ENCODE peak calls at places on chromosome 12, in ten cellular contexts. One of them, this sample, is unnamed.

GRCh38 chr12:109131522-109132050 is 15.2 kb downstream of the ACACB start:
- DNase-seq in cardiac muscle cell: peak; percentile 78
- DNase-seq in CD8-positive, alpha-beta memory T cell: no peak
- DNase-seq in mammary epithelial cell: no peak
- DNase-seq in tibial artery: peak; percentile 42
- DNase-seq in bronchial epithelial cell: no peak
- DNase-seq in psoas muscle: peak; percentile 88
- DNase-seq in body of pancreas: peak; percentile 61
- DNase-seq in brain microvascular endothelial cell: no peak
- DNase-seq in pancreas: no peak
- DNase-seq in this sample: no peak

GRCh38 chr12:32307352-32307751 is 92.0 kb upstream of the FGD4 start:
- DNase-seq in cardiac muscle cell: no peak
- DNase-seq in CD8-positive, alpha-beta memory T cell: no peak
- DNase-seq in mammary epithelial cell: no peak
- DNase-seq in tibial artery: no peak
- DNase-seq in bronchial epithelial cell: no peak
- DNase-seq in psoas muscle: no peak
- DNase-seq in body of pancreas: no peak
- DNase-seq in brain microvascular endothelial cell: no peak
- DNase-seq in pancreas: no peak
- DNase-seq in this sample: no peak

GRCh38 chr12:11743748-11744147 is 94.3 kb downstream of the ETV6 start:
- DNase-seq in cardiac muscle cell: no peak
- DNase-seq in CD8-positive, alpha-beta memory T cell: no peak
- DNase-seq in mammary epithelial cell: peak; percentile 55
- DNase-seq in tibial artery: no peak
- DNase-seq in bronchial epithelial cell: peak; percentile 64
- DNase-seq in psoas muscle: no peak
- DNase-seq in body of pancreas: no peak
- DNase-seq in brain microvascular endothelial cell: no peak
- DNase-seq in pancreas: no peak
- DNase-seq in this sample: no peak

GRCh38 chr12:127903146-127903545 is 363.8 kb upstream of the TMEM132C start:
- DNase-seq in cardiac muscle cell: peak; percentile 20
- DNase-seq in CD8-positive, alpha-beta memory T cell: no peak
- DNase-seq in mammary epithelial cell: no peak
- DNase-seq in tibial artery: no peak
- DNase-seq in bronchial epithelial cell: no peak
- DNase-seq in psoas muscle: no peak
- DNase-seq in body of pancreas: no peak
- DNase-seq in brain microvascular endothelial cell: peak; percentile 61
- DNase-seq in pancreas: no peak
- DNase-seq in this sample: no peak

GRCh38 chr12:77189463-77189862 is 124.1 kb upstream of the E2F7 start:
- DNase-seq in cardiac muscle cell: no peak
- DNase-seq in CD8-positive, alpha-beta memory T cell: no peak
- DNase-seq in mammary epithelial cell: peak; percentile 88
- DNase-seq in tibial artery: no peak
- DNase-seq in bronchial epithelial cell: peak; percentile 19
- DNase-seq in psoas muscle: no peak
- DNase-seq in body of pancreas: no peak
- DNase-seq in brain microvascular endothelial cell: peak; percentile 80
- DNase-seq in pancreas: no peak
- DNase-seq in this sample: peak; percentile 31

GRCh38 chr12:122975790-122976647 is 975 bp downstream of the OGFOD2 start:
- DNase-seq in cardiac muscle cell: peak; percentile 40
- DNase-seq in CD8-positive, alpha-beta memory T cell: no peak
- DNase-seq in mammary epithelial cell: no peak
- DNase-seq in tibial artery: peak; percentile 54
- DNase-seq in bronchial epithelial cell: peak; percentile 15
- DNase-seq in psoas muscle: no peak
- DNase-seq in body of pancreas: no peak
- DNase-seq in brain microvascular endothelial cell: no peak
- DNase-seq in pancreas: no peak
- DNase-seq in this sample: no peak

GRCh38 chr12:92108651-92109050 is 37.0 kb downstream of the BTG1 start:
- DNase-seq in cardiac muscle cell: peak; percentile 47
- DNase-seq in CD8-positive, alpha-beta memory T cell: no peak
- DNase-seq in mammary epithelial cell: no peak
- DNase-seq in tibial artery: no peak
- DNase-seq in bronchial epithelial cell: peak; percentile 17
- DNase-seq in psoas muscle: no peak
- DNase-seq in body of pancreas: no peak
- DNase-seq in brain microvascular endothelial cell: peak; percentile 16
- DNase-seq in pancreas: no peak
- DNase-seq in this sample: peak; percentile 9

GRCh38 chr12:32804301-32804700 is 48.6 kb upstream of the YARS2 start:
- DNase-seq in cardiac muscle cell: no peak
- DNase-seq in CD8-positive, alpha-beta memory T cell: no peak
- DNase-seq in mammary epithelial cell: no peak
- DNase-seq in tibial artery: no peak
- DNase-seq in bronchial epithelial cell: no peak
- DNase-seq in psoas muscle: no peak
- DNase-seq in body of pancreas: no peak
- DNase-seq in brain microvascular endothelial cell: no peak
- DNase-seq in pancreas: no peak
- DNase-seq in this sample: no peak

GRCh38 chr12:57027011-57027804 is 10.9 kb upstream of the TAC3 start:
- DNase-seq in cardiac muscle cell: peak; percentile 10
- DNase-seq in CD8-positive, alpha-beta memory T cell: no peak
- DNase-seq in mammary epithelial cell: no peak
- DNase-seq in tibial artery: no peak
- DNase-seq in bronchial epithelial cell: no peak
- DNase-seq in psoas muscle: no peak
- DNase-seq in body of pancreas: no peak
- DNase-seq in brain microvascular endothelial cell: no peak
- DNase-seq in pancreas: no peak
- DNase-seq in this sample: no peak

GRCh38 chr12:12877145-12877544 is 14.2 kb upstream of the GPRC5A start:
- DNase-seq in cardiac muscle cell: no peak
- DNase-seq in CD8-positive, alpha-beta memory T cell: no peak
- DNase-seq in mammary epithelial cell: no peak
- DNase-seq in tibial artery: no peak
- DNase-seq in bronchial epithelial cell: no peak
- DNase-seq in psoas muscle: no peak
- DNase-seq in body of pancreas: no peak
- DNase-seq in brain microvascular endothelial cell: no peak
- DNase-seq in pancreas: no peak
- DNase-seq in this sample: no peak

GRCh38 chr12:72270246-72270645 is 1.9 kb upstream of the TRHDE start:
- DNase-seq in cardiac muscle cell: no peak
- DNase-seq in CD8-positive, alpha-beta memory T cell: no peak
- DNase-seq in mammary epithelial cell: no peak
- DNase-seq in tibial artery: no peak
- DNase-seq in bronchial epithelial cell: no peak
- DNase-seq in psoas muscle: no peak
- DNase-seq in body of pancreas: peak; percentile 22
- DNase-seq in brain microvascular endothelial cell: no peak
- DNase-seq in pancreas: no peak
- DNase-seq in this sample: no peak
- H3K27me3 ChIP-seq in cardiac muscle cell: peaks cover 59% of the 10 kb centered on the region
- H3K27me3 ChIP-seq in CD8-positive, alpha-beta memory T cell: no peaks in the 10 kb centered on the region
- H3K27me3 ChIP-seq in mammary epithelial cell: no peaks in the 10 kb centered on the region
- H3K27me3 ChIP-seq in tibial artery: no peaks in the 10 kb centered on the region
- H3K27me3 ChIP-seq in bronchial epithelial cell: peaks cover 35% of the 10 kb centered on the region
- H3K27me3 ChIP-seq in psoas muscle: peaks cover 50% of the 10 kb centered on the region
- H3K27me3 ChIP-seq in body of pancreas: no peaks in the 10 kb centered on the region
- H3K27me3 ChIP-seq in brain microvascular endothelial cell: no peaks in the 10 kb centered on the region
- H3K27me3 ChIP-seq in pancreas: no peaks in the 10 kb centered on the region
- H3K27me3 ChIP-seq in this sample: no peaks in the 10 kb centered on the region

GRCh38 chr12:8662592-8662991 is at the start of gene MFAP5:
- DNase-seq in cardiac muscle cell: no peak
- DNase-seq in CD8-positive, alpha-beta memory T cell: no peak
- DNase-seq in mammary epithelial cell: no peak
- DNase-seq in tibial artery: no peak
- DNase-seq in bronchial epithelial cell: peak; percentile 72
- DNase-seq in psoas muscle: no peak
- DNase-seq in body of pancreas: no peak
- DNase-seq in brain microvascular endothelial cell: no peak
- DNase-seq in pancreas: no peak
- DNase-seq in this sample: peak; percentile 65
- H3K4me3 ChIP-seq in cardiac muscle cell: no peak within 1 kb of the TSS
- H3K4me3 ChIP-seq in CD8-positive, alpha-beta memory T cell: no peak within 1 kb of the TSS
- H3K4me3 ChIP-seq in mammary epithelial cell: no peak within 1 kb of the TSS
- H3K4me3 ChIP-seq in tibial artery: peak within 1 kb of the TSS; percentile 3
- H3K4me3 ChIP-seq in bronchial epithelial cell: no peak within 1 kb of the TSS
- H3K4me3 ChIP-seq in psoas muscle: no peak within 1 kb of the TSS
- H3K4me3 ChIP-seq in body of pancreas: no peak within 1 kb of the TSS
- H3K4me3 ChIP-seq in brain microvascular endothelial cell: no peak within 1 kb of the TSS
- H3K4me3 ChIP-seq in pancreas: no peak within 1 kb of the TSS
- H3K4me3 ChIP-seq in this sample: peak within 1 kb of the TSS; percentile 31

GRCh38 chr12:121008347-121009098 is 7.8 kb downstream of the C12orf43 start:
- DNase-seq in cardiac muscle cell: no peak
- DNase-seq in CD8-positive, alpha-beta memory T cell: no peak
- DNase-seq in mammary epithelial cell: no peak
- DNase-seq in tibial artery: no peak
- DNase-seq in bronchial epithelial cell: peak; percentile 25
- DNase-seq in psoas muscle: no peak
- DNase-seq in body of pancreas: no peak
- DNase-seq in brain microvascular endothelial cell: no peak
- DNase-seq in pancreas: no peak
- DNase-seq in this sample: no peak
- H3K36me3 ChIP-seq in cardiac muscle cell: peaks cover 9% of the 10 kb centered on the region
- H3K36me3 ChIP-seq in CD8-positive, alpha-beta memory T cell: peaks cover 24% of the 10 kb centered on the region
- H3K36me3 ChIP-seq in mammary epithelial cell: peaks cover 12% of the 10 kb centered on the region
- H3K36me3 ChIP-seq in tibial artery: peaks cover 73% of the 10 kb centered on the region
- H3K36me3 ChIP-seq in bronchial epithelial cell: peaks cover 15% of the 10 kb centered on the region
- H3K36me3 ChIP-seq in psoas muscle: peaks cover 92% of the 10 kb centered on the region
- H3K36me3 ChIP-seq in body of pancreas: no peaks in the 10 kb centered on the region
- H3K36me3 ChIP-seq in brain microvascular endothelial cell: peaks cover 36% of the 10 kb centered on the region
- H3K36me3 ChIP-seq in pancreas: peaks cover 11% of the 10 kb centered on the region
- H3K36me3 ChIP-seq in this sample: peaks cover 39% of the 10 kb centered on the region

DNA sequence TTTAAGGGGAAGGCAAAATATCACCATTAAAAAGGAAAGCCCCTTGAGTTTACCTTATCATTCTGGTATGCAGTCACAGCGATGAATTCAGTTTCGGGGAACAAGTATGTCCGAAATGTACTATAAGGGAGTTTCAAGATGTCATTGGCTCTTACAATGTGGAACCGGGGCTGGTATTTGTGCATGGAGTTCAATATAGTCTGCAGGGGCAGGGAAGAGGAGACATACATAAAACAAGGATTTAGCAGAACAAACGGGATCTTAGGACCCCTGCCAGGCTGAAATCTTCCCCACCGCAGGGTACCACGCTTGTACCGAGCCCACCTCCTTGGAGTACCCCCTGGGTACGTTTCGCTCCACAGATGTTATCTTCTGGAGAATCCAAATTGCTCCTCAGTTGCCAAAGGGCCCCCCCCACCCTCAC is 4.5 kb downstream of the TBX3 start:
- DNase-seq in cardiac muscle cell: no peak
- DNase-seq in CD8-positive, alpha-beta memory T cell: no peak
- DNase-seq in mammary epithelial cell: peak; percentile 58
- DNase-seq in tibial artery: no peak
- DNase-seq in bronchial epithelial cell: no peak
- DNase-seq in psoas muscle: no peak
- DNase-seq in body of pancreas: no peak
- DNase-seq in brain microvascular endothelial cell: no peak
- DNase-seq in pancreas: no peak
- DNase-seq in this sample: no peak
- H3K27me3 ChIP-seq in cardiac muscle cell: peaks cover 5% of the 10 kb centered on the region
- H3K27me3 ChIP-seq in CD8-positive, alpha-beta memory T cell: peaks cover 30% of the 10 kb centered on the region
- H3K27me3 ChIP-seq in mammary epithelial cell: no peaks in the 10 kb centered on the region
- H3K27me3 ChIP-seq in tibial artery: no peaks in the 10 kb centered on the region
- H3K27me3 ChIP-seq in bronchial epithelial cell: peaks cover 9% of the 10 kb centered on the region
- H3K27me3 ChIP-seq in psoas muscle: no peaks in the 10 kb centered on the region
- H3K27me3 ChIP-seq in body of pancreas: peaks cover 17% of the 10 kb centered on the region
- H3K27me3 ChIP-seq in brain microvascular endothelial cell: no peaks in the 10 kb centered on the region
- H3K27me3 ChIP-seq in pancreas: no peaks in the 10 kb centered on the region
- H3K27me3 ChIP-seq in this sample: no peaks in the 10 kb centered on the region

DNA sequence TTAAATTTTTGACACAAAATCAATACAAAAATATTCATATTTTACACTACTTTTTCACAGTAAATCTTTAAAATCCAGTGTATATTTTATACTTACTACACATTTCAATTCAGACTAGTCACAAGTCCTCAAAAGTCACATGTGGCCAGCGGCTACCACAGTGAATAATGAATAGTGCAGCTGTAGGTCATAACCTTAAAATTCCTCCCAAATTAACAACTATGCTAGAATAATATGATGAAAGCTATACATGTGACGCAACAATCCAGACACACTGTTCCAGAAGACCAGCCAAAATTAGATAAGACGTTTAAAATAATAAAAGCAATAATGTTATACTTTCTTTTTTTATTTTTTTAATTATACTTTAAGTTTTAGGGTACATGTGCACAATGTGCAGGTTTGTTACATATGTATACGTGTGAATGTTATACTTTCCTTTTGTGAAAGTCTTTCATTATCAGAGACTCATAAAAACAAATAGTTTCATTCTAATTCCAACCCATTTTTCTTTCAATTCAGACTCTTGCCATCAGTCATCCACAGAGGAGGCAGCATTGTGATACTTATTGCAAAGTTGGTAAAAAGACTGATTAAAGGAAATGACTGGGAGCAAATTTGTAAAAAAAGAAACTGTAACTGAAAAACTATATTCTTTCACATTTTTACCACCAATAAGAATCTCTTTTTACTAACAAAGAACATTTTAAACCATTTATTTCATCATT is 67.0 kb downstream of the C2CD5 start:
- DNase-seq in cardiac muscle cell: no peak
- DNase-seq in CD8-positive, alpha-beta memory T cell: no peak
- DNase-seq in mammary epithelial cell: peak; percentile 52
- DNase-seq in tibial artery: no peak
- DNase-seq in bronchial epithelial cell: peak; percentile 9
- DNase-seq in psoas muscle: no peak
- DNase-seq in body of pancreas: no peak
- DNase-seq in brain microvascular endothelial cell: peak; percentile 86
- DNase-seq in pancreas: no peak
- DNase-seq in this sample: no peak
- H3K4me3 ChIP-seq in cardiac muscle cell: no peak overlapping the region
- H3K4me3 ChIP-seq in CD8-positive, alpha-beta memory T cell: no peak overlapping the region
- H3K4me3 ChIP-seq in mammary epithelial cell: no peak overlapping the region
- H3K4me3 ChIP-seq in tibial artery: no peak overlapping the region
- H3K4me3 ChIP-seq in bronchial epithelial cell: no peak overlapping the region
- H3K4me3 ChIP-seq in psoas muscle: no peak overlapping the region
- H3K4me3 ChIP-seq in body of pancreas: no peak overlapping the region
- H3K4me3 ChIP-seq in brain microvascular endothelial cell: no peak overlapping the region
- H3K4me3 ChIP-seq in pancreas: no peak overlapping the region
- H3K4me3 ChIP-seq in this sample: no peak overlapping the region

This sample was measured in MG63.